ENCODE peak calls at places on chromosomes 7 and 10, in eight cellular contexts. Y is thoracic aorta, D is SK-N-SH, T is neural progenitor cell, P is foreskin keratinocyte, V is psoas muscle, L is GM23338, Q is Peyer's patch. B is an unnamed sample. For H3K27me3, the result is how much of the 10 kb centered on the place peaks cover.

GRCh38 chr7:30863694-30864011 is 48.0 kb upstream of the AQP1 start:
- DNase-seq in T (no peak), Y (no peak), P (no peak), Q (no peak), D (no peak), L (no peak), V (no peak), B (no peak)

GRCh38 chr7:18262054-18262453 is 233.5 kb upstream of the HDAC9 start:
- DNase-seq in Y (no peak), L (peak), D (no peak), V (no peak), Q (no peak), P (no peak), T (no peak), B (no peak)

GRCh38 chr10:21497177-21497807 is 28.2 kb downstream of the SKIDA1 start:
- DNase-seq in Y (peak), Q (peak), V (peak), D (peak), L (peak), P (peak), T (peak), B (no peak)

GRCh38 chr10:13066527-13066926 is 33.4 kb upstream of the OPTN start:
- DNase-seq in V (no peak), Q (no peak), P (no peak), D (no peak), Y (no peak), L (no peak), T (no peak), B (no peak)

GRCh38 chr10:78920011-78920410 is 148.8 kb upstream of the ZMIZ1 start:
- DNase-seq in D (no peak), Y (no peak), Q (no peak), P (no peak), V (no peak), T (no peak), L (no peak), B (no peak)

GRCh38 chr10:127694580-127695193 is 42.3 kb upstream of the FOXI2 start:
- DNase-seq in L (peak), Q (no peak), V (no peak), T (peak), Y (no peak), P (no peak), D (peak), B (no peak)

GRCh38 chr7:101538596-101539459 is 90.3 kb downstream of the MYL10 start:
- DNase-seq in T (peak), Y (no peak), Q (peak), L (peak), P (peak), D (peak), V (peak), B (peak)

GRCh38 chr10:51747211-51747610 is 47.8 kb upstream of the CSTF2T start:
- DNase-seq in Q (no peak), V (no peak), D (no peak), Y (no peak), L (no peak), T (peak), P (no peak), B (no peak)

GRCh38 chr7:1466524-1467271 is 7.4 kb upstream of the MICALL2 start:
- DNase-seq in V (peak), T (peak), Y (peak), D (peak), Q (peak), L (peak), P (no peak), B (no peak)

DNA sequence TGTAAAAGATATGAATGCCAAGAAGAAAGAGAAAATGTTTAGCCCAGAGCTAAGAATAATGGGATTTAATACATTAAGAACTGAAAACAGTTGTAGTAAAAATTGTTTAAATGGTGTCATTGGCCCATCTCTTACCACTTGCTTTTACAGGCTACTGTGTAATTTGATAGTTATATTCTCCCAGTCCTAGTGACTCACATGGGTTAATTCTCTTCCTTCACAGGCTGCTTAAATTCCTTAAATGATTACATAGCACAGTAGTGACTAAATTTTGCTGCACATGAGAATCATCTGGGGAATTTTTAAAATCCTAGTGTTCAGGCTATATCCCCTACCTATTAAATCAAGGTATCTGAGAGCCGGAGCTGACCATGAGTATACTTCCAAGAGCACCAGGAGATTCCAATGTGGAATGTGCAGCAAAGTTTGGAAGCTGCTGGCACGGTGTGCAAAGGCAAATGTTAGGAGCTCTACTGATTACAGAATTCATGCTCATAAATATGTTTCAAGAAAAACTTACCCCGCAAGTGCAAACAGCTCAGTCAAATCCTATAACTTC is 45.3 kb upstream of the ZNF800 start:
- DNase-seq in V (no peak), L (no peak), Q (no peak), P (peak), T (no peak), Y (no peak), D (no peak), B (no peak)
- H3K27ac ChIP-seq in V (no peak), L (no peak), Q (no peak), P (no peak), T (no peak), Y (no peak), D (no peak), B (no peak)

DNA sequence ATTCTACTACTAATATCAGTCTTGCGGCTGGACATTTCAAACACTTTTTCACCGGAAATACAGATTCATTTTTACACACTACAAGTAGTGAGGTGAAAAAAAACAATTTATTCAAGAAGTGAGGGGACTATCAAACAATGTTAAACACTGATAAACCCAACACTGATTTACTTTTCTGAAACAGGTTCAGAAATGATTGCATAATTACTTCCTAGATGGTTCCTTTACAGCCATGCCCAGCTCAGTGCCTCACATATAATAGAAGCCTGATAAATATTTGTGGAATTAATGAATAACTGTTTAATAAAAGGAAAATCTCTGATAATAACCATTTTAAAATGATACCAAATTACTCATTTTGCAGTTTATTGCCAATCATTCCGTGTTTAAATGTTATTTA is 34.6 kb downstream of the FRA10AC1 start:
- DNase-seq in T (no peak), L (no peak), Y (no peak), P (no peak), Q (no peak), V (no peak), D (no peak), B (no peak)
- TF ChIP-seq CTCF in T (no peak), L (no peak), Y (no peak), P (no peak), Q (no peak), V (no peak), D (no peak), B (no peak)

GRCh38 chr7:131556055-131556911 is at the start of gene PODXL:
- DNase-seq in V (peak), Q (peak), D (peak), T (peak), P (no peak), L (peak), Y (no peak), B (peak)

GRCh38 chr7:131553906-131554305 is 2.5 kb downstream of the PODXL start:
- DNase-seq in Q (no peak), D (no peak), Y (no peak), P (no peak), L (no peak), T (no peak), V (no peak), B (no peak)

GRCh38 chr7:131556912-131557457 is 557 bp upstream of the PODXL start:
- DNase-seq in Y (no peak), T (no peak), D (no peak), P (no peak), V (no peak), L (peak), Q (no peak), B (no peak)

GRCh38 chr7:131554880-131555516 is 1.4 kb downstream of the PODXL start:
- DNase-seq in V (no peak), D (no peak), Y (no peak), L (no peak), P (no peak), T (peak), Q (no peak), B (no peak)

DNA sequence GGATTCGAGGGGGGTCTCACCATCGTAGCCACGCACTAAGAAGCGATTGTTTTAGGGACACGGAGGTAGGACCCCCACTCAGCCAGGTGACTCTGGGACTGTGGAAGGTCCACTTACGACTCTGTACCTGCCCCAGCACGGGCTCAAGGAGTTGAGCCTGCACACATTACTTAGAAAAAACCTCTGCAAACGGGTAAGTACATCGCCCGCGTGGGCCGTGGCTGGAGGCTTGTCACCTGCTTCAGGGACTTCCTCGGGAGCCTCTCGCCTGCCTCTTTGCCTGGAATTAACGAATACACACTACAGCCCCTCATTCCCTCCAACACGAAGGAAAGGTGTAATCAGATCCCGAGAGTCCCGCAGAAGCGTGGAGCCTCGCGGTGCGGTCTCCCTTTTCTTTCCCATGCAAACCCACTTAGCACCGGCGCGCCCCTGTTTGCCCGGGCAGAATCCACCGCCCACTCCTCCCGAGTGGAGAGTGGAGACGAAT is 818 bp downstream of the PODXL start:
- DNase-seq in V (no peak), D (no peak), Y (no peak), L (no peak), T (peak), P (no peak), Q (peak), B (no peak)
- H3K27me3 ChIP-seq in V (under half), D (under half), Y (under half), L (under half), T (under half), P (half or more), Q (under half), B (under half)

DNA sequence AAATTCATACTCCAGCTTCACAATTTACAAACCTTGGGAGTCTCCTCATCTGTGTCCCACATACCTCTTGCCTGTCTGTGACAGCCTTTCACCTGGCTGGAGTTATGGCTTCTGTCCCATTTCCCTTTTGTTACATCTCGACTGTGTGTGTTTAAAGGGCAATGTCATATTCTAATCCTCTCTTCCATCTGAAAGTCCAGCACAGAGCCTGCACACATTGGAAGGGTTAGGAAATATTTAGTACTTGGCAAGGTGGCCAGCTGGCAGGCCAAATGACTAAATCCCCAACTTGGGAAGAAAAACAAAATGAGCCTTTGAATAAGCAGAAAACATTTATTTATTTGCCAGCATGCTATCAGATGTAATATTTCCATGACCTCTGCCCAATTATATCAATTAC is 120.1 kb upstream of the STK17A start:
- DNase-seq in T (no peak), P (no peak), Q (no peak), Y (no peak), L (no peak), V (no peak), D (no peak), B (no peak)
- H3K27ac ChIP-seq in T (no peak), P (no peak), Q (no peak), Y (no peak), L (peak), V (no peak), D (no peak), B (no peak)

B was measured in CD4-positive, alpha-beta T cell.